ENCODE peak calls at places on chromosomes 11 and 22, in nine cellular contexts. U is suprapubic skin; O is adrenal gland; N is OCI-LY7; G is spleen; H is testis; Q is heart right ventricle; R is DND-41; I is CD8-positive, alpha-beta T cell. P is an unnamed sample. For H3K4me1 and H3K9me3, the result is how much of the 10 kb centered on the place peaks cover.

GRCh38 chr11:111101836-111102235 is 143.7 kb upstream of the POU2AF2 start:
- DNase-seq in I (no peak), G (no peak), Q (no peak), R (no peak), H (no peak), O (no peak), N (no peak), U (no peak), P (no peak)

GRCh38 chr11:130451261-130452019 is 3.0 kb downstream of the ADAMTS15 start:
- DNase-seq in I (no peak), G (no peak), U (no peak), O (peak), N (no peak), Q (peak), R (no peak), H (no peak), P (no peak)

GRCh38 chr22:24935771-24936483 is 10.6 kb downstream of the LHFPL7 start:
- DNase-seq in R (no peak), G (no peak), N (no peak), H (no peak), Q (no peak), U (no peak), I (no peak), O (no peak), P (no peak)

GRCh38 chr11:75490221-75491181 is 35.2 kb downstream of the GDPD5 start:
- DNase-seq in H (no peak), N (no peak), G (no peak), O (no peak), U (no peak), Q (no peak), I (no peak), R (no peak), P (peak)

GRCh38 chr11:95515379-95515778 is 274.2 kb downstream of the FAM76B start:
- DNase-seq in U (no peak), Q (no peak), O (no peak), R (no peak), H (no peak), G (no peak), N (no peak), I (no peak), P (no peak)

GRCh38 chr22:24763872-24764485 is 10.5 kb downstream of the PIWIL3 start:
- DNase-seq in U (no peak), O (no peak), N (no peak), R (no peak), I (no peak), H (no peak), Q (no peak), G (no peak), P (no peak)

GRCh38 chr22:28351585-28351984 is 328.1 kb downstream of the TTC28 start:
- DNase-seq in N (no peak), Q (no peak), R (no peak), U (no peak), O (no peak), I (no peak), H (no peak), G (no peak), P (no peak)

GRCh38 chr22:38034278-38034882 is 22.8 kb upstream of the PICK1 start:
- DNase-seq in Q (peak), G (peak), O (peak), U (no peak), N (no peak), R (no peak), I (no peak), H (peak), P (peak)

GRCh38 chr11:18527512-18527911 is 770 bp upstream of the TSG101 start:
- DNase-seq in I (no peak), N (peak), U (no peak), R (no peak), G (no peak), Q (no peak), H (no peak), O (no peak), P (peak)

GRCh38 chr22:44128961-44129613 is 51.6 kb upstream of the PARVG start:
- DNase-seq in I (no peak), O (no peak), G (peak), Q (no peak), H (no peak), N (no peak), U (no peak), R (no peak), P (no peak)

GRCh38 chr11:93738647-93739081 is 2.6 kb downstream of the TAF1D start:
- DNase-seq in N (peak), R (no peak), O (no peak), Q (no peak), G (no peak), H (no peak), I (no peak), U (no peak), P (peak)

GRCh38 chr22:39277135-39277607 is 32.4 kb upstream of the PDGFB start:
- DNase-seq in R (no peak), I (no peak), Q (no peak), G (no peak), U (no peak), H (no peak), N (no peak), O (no peak), P (peak)

GRCh38 chr11:80320226-80320625 is 879.4 kb upstream of the TENM4 start:
- DNase-seq in U (no peak), N (no peak), O (no peak), R (no peak), H (no peak), Q (no peak), G (no peak), I (no peak), P (no peak)

GRCh38 chr11:69394902-69395690 is 86.4 kb upstream of the LINC01488 start:
- DNase-seq in H (no peak), I (no peak), Q (no peak), R (no peak), O (no peak), U (no peak), G (peak), N (no peak), P (no peak)

GRCh38 chr22:39078329-39078728 is 1.3 kb downstream of the APOBEC3G start:
- DNase-seq in R (no peak), U (no peak), Q (no peak), G (no peak), H (peak), N (no peak), O (no peak), I (peak), P (no peak)

GRCh38 chr11:112453601-112454577 is 193.2 kb upstream of the PLET1 start:
- DNase-seq in I (no peak), O (peak), U (no peak), Q (peak), N (peak), H (peak), R (peak), G (no peak), P (peak)

GRCh38 chr11:45651841-45652745 is 13.3 kb downstream of the CHST1 start:
- DNase-seq in G (peak), I (no peak), H (no peak), Q (no peak), O (no peak), R (no peak), U (no peak), N (no peak), P (no peak)

GRCh38 chr22:46338636-46339035 is 3.1 kb downstream of the TRMU start:
- DNase-seq in O (no peak), N (no peak), R (no peak), U (no peak), Q (no peak), H (no peak), G (peak), I (no peak), P (no peak)

GRCh38 chr11:27699926-27700350 is 317 bp downstream of the BDNF start:
- DNase-seq in G (no peak), N (no peak), I (no peak), U (no peak), R (no peak), O (no peak), H (no peak), Q (no peak), P (no peak)

GRCh38 chr11:27700351-27701261 is at the start of gene BDNF:
- DNase-seq in G (no peak), R (no peak), I (no peak), N (no peak), O (no peak), U (no peak), H (peak), Q (no peak), P (no peak)

GRCh38 chr11:27705873-27706820 is 5.9 kb upstream of the BDNF start:
- DNase-seq in N (peak), Q (no peak), O (no peak), G (no peak), U (no peak), I (no peak), R (no peak), H (peak), P (no peak)

GRCh38 chr11:27701262-27702105 is 1.2 kb upstream of the BDNF start:
- DNase-seq in N (no peak), U (no peak), I (no peak), G (no peak), O (peak), H (peak), R (no peak), Q (peak), P (no peak)

GRCh38 chr11:27703453-27703852 is 3.2 kb upstream of the BDNF start:
- DNase-seq in R (no peak), N (no peak), H (no peak), U (no peak), O (no peak), G (no peak), Q (no peak), I (no peak), P (no peak)
- TF ChIP-seq CTCF in R (no peak), N (no peak), H (no peak), U (no peak), O (no peak), G (no peak), Q (no peak), I (no peak), P (no peak)

GRCh38 chr11:118305726-118306125 is 1.2 kb downstream of the CD3E start:
- DNase-seq in G (no peak), N (no peak), R (peak), I (peak), U (no peak), H (no peak), O (no peak), Q (no peak), P (no peak)

GRCh38 chr11:118301600-118302195 is 2.8 kb upstream of the CD3E start:
- DNase-seq in N (no peak), R (no peak), H (no peak), I (no peak), O (no peak), Q (no peak), G (no peak), U (no peak), P (no peak)

GRCh38 chr11:118306556-118306955 is 2.0 kb downstream of the CD3E start:
- DNase-seq in Q (no peak), I (peak), U (no peak), O (no peak), R (peak), G (no peak), H (no peak), N (no peak), P (no peak)

GRCh38 chr11:118304227-118304808 is at the start of gene CD3E:
- DNase-seq in H (no peak), U (no peak), I (peak), O (no peak), R (peak), Q (no peak), N (peak), G (peak), P (no peak)

DNA sequence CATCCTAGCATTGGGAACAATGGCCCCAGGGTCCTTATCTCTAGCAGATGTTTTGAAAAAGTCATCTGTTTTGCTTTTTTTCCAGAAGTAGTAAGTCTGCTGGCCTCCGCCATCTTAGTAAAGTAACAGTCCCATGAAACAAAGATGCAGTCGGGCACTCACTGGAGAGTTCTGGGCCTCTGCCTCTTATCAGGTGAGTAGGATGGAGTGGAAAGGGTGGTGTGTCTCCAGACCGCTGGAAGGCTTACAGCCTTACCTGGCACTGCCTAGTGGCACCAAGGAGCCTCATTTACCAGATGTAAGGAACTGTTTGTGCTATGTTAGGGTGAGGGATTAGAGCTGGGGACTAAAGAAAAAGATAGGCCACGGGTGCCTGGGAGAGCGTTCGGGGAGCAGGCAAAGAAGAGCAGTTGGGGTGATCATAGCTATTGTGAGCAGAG is 299 bp downstream of the CD3E start:
- DNase-seq in G (no peak), Q (no peak), O (no peak), R (no peak), I (peak), H (no peak), U (no peak), N (no peak), P (no peak)
- H3K4me1 ChIP-seq in G (under half), Q (under half), O (under half), R (half or more), I (half or more), H (under half), U (under half), N (under half), P (under half)

GRCh38 chr22:48840112-48840949 is 987.3 kb downstream of the BRD1 start:
- DNase-seq in H (no peak), R (no peak), G (peak), U (no peak), I (no peak), O (no peak), Q (no peak), N (no peak), P (no peak)
- H3K9me3 ChIP-seq in H (under half), R (under half), G (under half), U (under half), I (under half), O (under half), Q (under half), N (under half), P (half or more)

GRCh38 chr22:37020192-37020479 is 594 bp downstream of the MPST start:
- DNase-seq in R (no peak), N (peak), Q (no peak), I (no peak), U (no peak), H (peak), G (no peak), O (peak), P (peak)

GRCh38 chr22:37018815-37019308 is 385 bp downstream of the TST start:
- DNase-seq in Q (peak), R (no peak), O (peak), I (no peak), H (peak), U (peak), G (peak), N (no peak), P (peak)

GRCh38 chr22:37018086-37018814 is 997 bp downstream of the TST start:
- DNase-seq in N (no peak), O (no peak), I (no peak), H (no peak), G (peak), R (no peak), Q (no peak), U (no peak), P (no peak)

GRCh38 chr22:37021041-37021440 is 1.5 kb downstream of the MPST start:
- DNase-seq in G (no peak), Q (no peak), R (no peak), N (no peak), O (no peak), H (no peak), I (no peak), U (no peak), P (no peak)

DNA sequence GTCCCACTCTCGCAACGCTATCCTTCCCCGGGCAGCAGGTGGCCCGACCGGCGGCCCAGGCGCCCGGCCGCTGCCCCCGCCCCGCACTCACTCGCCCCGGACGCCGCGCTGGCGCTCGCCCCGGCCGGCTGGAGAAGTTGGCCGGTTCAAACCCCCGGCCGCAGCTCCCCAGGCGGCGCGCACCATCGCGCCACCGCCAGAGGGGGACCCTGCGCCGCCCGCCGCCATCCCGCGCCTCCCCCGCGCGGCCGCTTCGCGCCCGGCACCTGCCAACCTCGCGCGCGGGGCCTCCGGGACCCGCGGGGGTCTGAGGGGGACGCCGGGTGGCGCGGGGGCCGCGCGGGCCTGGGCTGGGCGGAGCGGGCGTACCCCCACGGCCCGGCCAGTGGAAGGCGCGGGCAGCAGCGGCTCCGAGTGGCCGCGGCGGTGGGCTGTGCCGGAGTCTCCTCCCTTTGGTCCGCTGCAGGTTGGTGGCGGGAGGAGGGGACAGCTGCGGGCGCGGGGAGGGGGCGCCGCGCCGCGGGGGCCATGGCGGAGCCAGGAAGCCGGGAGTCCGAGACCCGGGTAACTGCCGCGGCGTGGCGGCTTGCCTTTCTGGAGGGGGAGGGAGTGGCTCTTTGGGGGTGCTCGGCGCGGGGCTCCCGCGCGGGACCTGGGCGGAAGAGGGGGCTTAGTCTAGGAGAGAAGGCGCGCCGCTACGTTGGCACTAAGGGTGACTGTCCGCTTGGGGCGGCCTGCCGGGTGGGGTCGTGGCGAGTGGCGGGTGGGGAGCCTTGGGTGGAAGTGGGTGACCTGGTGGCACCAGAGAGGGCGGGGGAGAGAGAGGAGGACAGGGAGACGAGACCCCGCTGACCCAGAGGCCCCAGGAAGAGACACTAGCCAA is at the start of the genes MPST and TST:
- DNase-seq in O (peak), G (peak), N (peak), Q (peak), R (no peak), U (peak), H (peak), I (no peak), P (peak)
- TF ChIP-seq CTCF in O (peak), G (peak), N (peak), Q (no peak), R (no peak), U (peak), H (peak), I (no peak), P (no peak)

DNA sequence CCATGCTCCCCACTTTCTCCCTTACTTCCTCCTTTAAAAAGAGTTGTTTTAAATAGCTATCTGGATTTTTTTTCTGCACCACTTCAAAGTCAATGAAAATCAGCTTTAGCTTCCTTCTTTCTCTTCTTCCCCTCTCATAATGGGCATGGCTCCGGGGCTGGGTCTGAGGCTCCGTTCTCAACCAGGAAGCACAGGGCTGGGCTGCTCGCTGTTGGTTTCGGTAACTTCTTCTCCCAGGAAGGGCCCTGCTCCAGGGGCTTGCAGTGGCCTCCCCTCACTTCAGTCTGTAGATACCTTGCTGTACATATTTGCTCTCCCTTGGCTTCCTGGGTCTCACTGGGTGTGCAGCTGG is 23.8 kb downstream of the MICAL2 start:
- DNase-seq in H (no peak), N (no peak), G (peak), I (no peak), U (no peak), R (no peak), O (no peak), Q (no peak), P (no peak)
- H3K4me1 ChIP-seq in H (under half), N (under half), G (under half), I (under half), U (half or more), R (under half), O (under half), Q (under half), P (half or more)

GRCh38 chr11:3359092-3359824 is 19.7 kb downstream of the ZNF195 start:
- DNase-seq in U (no peak), R (no peak), H (no peak), I (no peak), N (no peak), Q (no peak), G (no peak), O (no peak), P (no peak)

GRCh38 chr11:3353066-3353465 is 25.9 kb downstream of the ZNF195 start:
- DNase-seq in G (no peak), R (no peak), O (no peak), H (no peak), I (no peak), Q (no peak), U (no peak), N (no peak), P (no peak)

GRCh38 chr11:3357302-3357701 is 21.6 kb downstream of the ZNF195 start:
- DNase-seq in I (no peak), R (no peak), Q (no peak), U (no peak), G (no peak), H (no peak), N (no peak), O (no peak), P (no peak)

GRCh38 chr11:3356858-3357257 is 22.1 kb downstream of the ZNF195 start:
- DNase-seq in I (no peak), N (no peak), H (no peak), G (no peak), O (no peak), R (no peak), U (no peak), Q (no peak), P (no peak)

GRCh38 chr11:3357994-3358676 is 20.8 kb downstream of the ZNF195 start:
- DNase-seq in R (peak), N (no peak), I (no peak), Q (no peak), O (no peak), U (no peak), H (no peak), G (no peak), P (no peak)
- H3K9me3 ChIP-seq in R (half or more), N (under half), I (half or more), Q (half or more), O (under half), U (under half), H (under half), G (half or more), P (half or more)

GRCh38 chr11:106998126-106998525 is 20.1 kb downstream of the GUCY1A2 start:
- DNase-seq in Q (no peak), G (no peak), O (no peak), I (no peak), H (no peak), N (no peak), R (no peak), U (no peak), P (no peak)

GRCh38 chr11:106996691-106997090 is 21.6 kb downstream of the GUCY1A2 start:
- DNase-seq in H (no peak), R (no peak), G (no peak), N (no peak), U (no peak), I (no peak), O (no peak), Q (no peak), P (no peak)

GRCh38 chr11:106997241-106997640 is 21.0 kb downstream of the GUCY1A2 start:
- DNase-seq in H (no peak), Q (no peak), U (no peak), I (no peak), R (no peak), G (no peak), O (no peak), N (no peak), P (no peak)

GRCh38 chr11:106999203-106999602 is 19.1 kb downstream of the GUCY1A2 start:
- DNase-seq in G (no peak), N (no peak), O (no peak), R (no peak), Q (no peak), I (no peak), H (no peak), U (no peak), P (no peak)

DNA sequence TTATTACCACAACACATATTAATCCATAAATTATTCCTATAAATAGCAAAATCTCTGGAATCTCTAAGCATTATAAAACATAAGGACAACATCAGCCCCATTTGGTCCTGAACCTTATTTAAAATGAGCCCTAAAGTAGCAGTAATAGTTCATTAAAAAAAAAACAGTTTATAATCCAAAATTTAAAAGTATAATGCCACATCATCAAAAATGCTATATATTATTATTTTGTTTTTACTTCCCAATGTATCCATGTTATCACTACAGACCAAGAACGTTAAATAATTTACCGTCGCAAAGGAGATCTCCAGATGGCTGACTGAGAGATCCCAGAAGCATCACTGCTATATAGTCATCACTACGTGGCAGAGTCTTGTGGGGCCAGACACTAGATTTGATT is 19.6 kb downstream of the GUCY1A2 start:
- DNase-seq in O (no peak), I (no peak), R (no peak), G (no peak), N (no peak), H (no peak), U (no peak), Q (no peak), P (no peak)
- TF ChIP-seq CTCF in O (no peak), I (no peak), R (no peak), G (no peak), N (no peak), H (no peak), U (no peak), Q (no peak), P (no peak)

GRCh38 chr22:35328472-35328885 is 28.8 kb downstream of the TOM1 start:
- DNase-seq in O (peak), Q (no peak), U (no peak), R (no peak), N (no peak), I (no peak), H (no peak), G (peak), P (no peak)
- H3K4me1 ChIP-seq in O (under half), Q (under half), U (under half), R (under half), N (under half), I (under half), H (under half), G (under half), P (under half)

GRCh38 chr11:11105361-11105760 is 247.5 kb upstream of the ZBED5 start:
- DNase-seq in O (no peak), U (no peak), R (no peak), G (no peak), N (no peak), H (no peak), I (no peak), Q (no peak), P (no peak)
- H3K9me3 ChIP-seq in O (under half), U (under half), R (under half), G (under half), N (under half), H (under half), I (under half), Q (under half), P (under half)

P was measured in mammary epithelial cell.